ENCODE peak calls at places on chromosomes 7 and 10, in eight cellular contexts. W, F, C, D, E, Q, R and V are unnamed samples.

GRCh38 chr10:133159950-133160812 is at the start of gene KNDC1:
- DNase-seq in W (no peak), F (no peak), C (no peak), D (peak; percentile 28), E (no peak), Q (no peak), R (no peak), V (peak; percentile 79)

GRCh38 chr10:102475451-102476040 is 24.2 kb upstream of the C10orf95 start:
- DNase-seq in W (no peak), F (no peak), C (no peak), D (no peak), E (no peak), Q (no peak), R (no peak), V (no peak)

GRCh38 chr10:24215193-24215592 is 6.3 kb downstream of the KIAA1217 start:
- DNase-seq in W (no peak), F (no peak), C (no peak), D (peak; percentile 54), E (no peak), Q (no peak), R (no peak), V (no peak)

GRCh38 chr7:101535333-101535732 is 93.8 kb downstream of the MYL10 start:
- DNase-seq in W (no peak), F (no peak), C (no peak), D (no peak), E (no peak), Q (no peak), R (no peak), V (no peak)

GRCh38 chr7:138065827-138066226 is 10.4 kb upstream of the AKR1D1 start:
- DNase-seq in W (no peak), F (no peak), C (no peak), D (no peak), E (no peak), Q (no peak), R (no peak), V (no peak)

GRCh38 chr7:45342236-45342635 is 184.6 kb downstream of the RAMP3 start:
- DNase-seq in W (no peak), F (no peak), C (no peak), D (peak; percentile 25), E (no peak), Q (no peak), R (no peak), V (no peak)

GRCh38 chr10:13705526-13706169 is 118.9 kb downstream of the PRPF18 start:
- DNase-seq in W (no peak), F (no peak), C (no peak), D (no peak), E (no peak), Q (no peak), R (no peak), V (no peak)

GRCh38 chr7:130432886-130433285 is 7.9 kb downstream of the CEP41 start:
- DNase-seq in W (no peak), F (peak; percentile 83), C (no peak), D (no peak), E (no peak), Q (no peak), R (no peak), V (no peak)

GRCh38 chr10:78970261-78970660 is 98.5 kb upstream of the ZMIZ1 start:
- DNase-seq in W (no peak), F (no peak), C (no peak), D (no peak), E (no peak), Q (no peak), R (no peak), V (no peak)

GRCh38 chr10:82190432-82191260 is 315.7 kb downstream of the NRG3 start:
- DNase-seq in W (no peak), F (peak; percentile 15), C (no peak), D (no peak), E (no peak), Q (no peak), R (no peak), V (no peak)

GRCh38 chr7:1584700-1585099 is 14.9 kb upstream of the PSMG3 start:
- DNase-seq in W (no peak), F (no peak), C (no peak), D (no peak), E (no peak), Q (no peak), R (no peak), V (no peak)

GRCh38 chr10:61786728-61787127 is 114.8 kb upstream of the ARID5B start:
- DNase-seq in W (no peak), F (peak; percentile 86), C (no peak), D (no peak), E (no peak), Q (no peak), R (no peak), V (no peak)

GRCh38 chr7:157690833-157691382 is 354.1 kb downstream of the DNAJB6 start:
- DNase-seq in W (no peak), F (no peak), C (no peak), D (peak; percentile 80), E (peak; percentile 62), Q (no peak), R (no peak), V (no peak)

GRCh38 chr10:52551036-52551435 is 221.5 kb downstream of the MBL2 start:
- DNase-seq in W (no peak), F (no peak), C (no peak), D (no peak), E (no peak), Q (no peak), R (no peak), V (no peak)

GRCh38 chr10:1737222-1738061 is at the start of gene ADARB2:
- DNase-seq in W (no peak), F (peak; percentile 17), C (no peak), D (peak; percentile 83), E (peak; percentile 44), Q (no peak), R (no peak), V (no peak)